ENCODE peak calls at places on chromosome 17, in ten cellular contexts. One of them, this sample, is unnamed.

GRCh38 chr17:35577826-35578194 is 561 bp downstream of the PEX12 start:
- DNase-seq in body of pancreas: no peak
- DNase-seq in PC-9: no peak
- DNase-seq in HFF-Myc: no peak
- DNase-seq in GM12865: peak
- DNase-seq in tibial nerve: no peak
- DNase-seq in epithelial cell of esophagus: no peak
- DNase-seq in CD8-positive, alpha-beta T cell: no peak
- DNase-seq in A549: no peak
- DNase-seq in endothelial cell of umbilical vein: no peak
- DNase-seq in this sample: no peak

GRCh38 chr17:80619535-80620235 is 75.0 kb downstream of the RPTOR start:
- DNase-seq in CD8-positive, alpha-beta T cell: no peak
- DNase-seq in PC-9: peak
- DNase-seq in endothelial cell of umbilical vein: no peak
- DNase-seq in A549: peak
- DNase-seq in GM12865: no peak
- DNase-seq in tibial nerve: no peak
- DNase-seq in HFF-Myc: no peak
- DNase-seq in body of pancreas: no peak
- DNase-seq in epithelial cell of esophagus: peak
- DNase-seq in this sample: no peak

GRCh38 chr17:82810644-82811430 is 29.0 kb downstream of the ZNF750 start:
- DNase-seq in PC-9: no peak
- DNase-seq in tibial nerve: no peak
- DNase-seq in GM12865: no peak
- DNase-seq in epithelial cell of esophagus: no peak
- DNase-seq in endothelial cell of umbilical vein: peak
- DNase-seq in CD8-positive, alpha-beta T cell: no peak
- DNase-seq in body of pancreas: no peak
- DNase-seq in A549: no peak
- DNase-seq in HFF-Myc: no peak
- DNase-seq in this sample: no peak

GRCh38 chr17:50312311-50312710 is 33.6 kb upstream of the XYLT2 start:
- DNase-seq in PC-9: no peak
- DNase-seq in endothelial cell of umbilical vein: no peak
- DNase-seq in CD8-positive, alpha-beta T cell: no peak
- DNase-seq in HFF-Myc: no peak
- DNase-seq in tibial nerve: peak
- DNase-seq in epithelial cell of esophagus: peak
- DNase-seq in GM12865: no peak
- DNase-seq in A549: no peak
- DNase-seq in body of pancreas: no peak
- DNase-seq in this sample: no peak

GRCh38 chr17:50598487-50598886 is 36.2 kb upstream of the ABCC3 start:
- DNase-seq in CD8-positive, alpha-beta T cell: no peak
- DNase-seq in GM12865: peak
- DNase-seq in epithelial cell of esophagus: no peak
- DNase-seq in endothelial cell of umbilical vein: no peak
- DNase-seq in A549: no peak
- DNase-seq in HFF-Myc: no peak
- DNase-seq in body of pancreas: no peak
- DNase-seq in tibial nerve: no peak
- DNase-seq in PC-9: no peak
- DNase-seq in this sample: no peak

GRCh38 chr17:67211742-67212141 is 33.3 kb downstream of the HELZ start:
- DNase-seq in CD8-positive, alpha-beta T cell: no peak
- DNase-seq in tibial nerve: no peak
- DNase-seq in endothelial cell of umbilical vein: no peak
- DNase-seq in PC-9: no peak
- DNase-seq in A549: no peak
- DNase-seq in body of pancreas: no peak
- DNase-seq in HFF-Myc: no peak
- DNase-seq in GM12865: no peak
- DNase-seq in epithelial cell of esophagus: peak
- DNase-seq in this sample: no peak

GRCh38 chr17:48488548-48489106 is 42.2 kb downstream of the HOXB1 start:
- DNase-seq in epithelial cell of esophagus: no peak
- DNase-seq in GM12865: no peak
- DNase-seq in tibial nerve: no peak
- DNase-seq in body of pancreas: no peak
- DNase-seq in CD8-positive, alpha-beta T cell: no peak
- DNase-seq in A549: no peak
- DNase-seq in HFF-Myc: no peak
- DNase-seq in endothelial cell of umbilical vein: no peak
- DNase-seq in PC-9: no peak
- DNase-seq in this sample: no peak

GRCh38 chr17:2893422-2893914 is 97.2 kb downstream of the RAP1GAP2 start:
- DNase-seq in tibial nerve: no peak
- DNase-seq in epithelial cell of esophagus: peak
- DNase-seq in endothelial cell of umbilical vein: no peak
- DNase-seq in HFF-Myc: no peak
- DNase-seq in body of pancreas: peak
- DNase-seq in PC-9: peak
- DNase-seq in CD8-positive, alpha-beta T cell: no peak
- DNase-seq in A549: no peak
- DNase-seq in GM12865: no peak
- DNase-seq in this sample: no peak

GRCh38 chr17:81556175-81556691 is 4.1 kb upstream of the FAAP100 start:
- DNase-seq in endothelial cell of umbilical vein: no peak
- DNase-seq in A549: no peak
- DNase-seq in tibial nerve: no peak
- DNase-seq in GM12865: no peak
- DNase-seq in HFF-Myc: no peak
- DNase-seq in CD8-positive, alpha-beta T cell: no peak
- DNase-seq in PC-9: no peak
- DNase-seq in epithelial cell of esophagus: no peak
- DNase-seq in body of pancreas: no peak
- DNase-seq in this sample: no peak

GRCh38 chr17:22435231-22435974 is 743.1 kb downstream of the KCNJ18 start:
- DNase-seq in tibial nerve: no peak
- DNase-seq in epithelial cell of esophagus: no peak
- DNase-seq in CD8-positive, alpha-beta T cell: no peak
- DNase-seq in A549: no peak
- DNase-seq in endothelial cell of umbilical vein: no peak
- DNase-seq in HFF-Myc: no peak
- DNase-seq in PC-9: no peak
- DNase-seq in GM12865: no peak
- DNase-seq in body of pancreas: no peak
- DNase-seq in this sample: peak

GRCh38 chr17:17853811-17854527 is 17.2 kb upstream of the SREBF1 start:
- DNase-seq in CD8-positive, alpha-beta T cell: no peak
- DNase-seq in tibial nerve: no peak
- DNase-seq in A549: no peak
- DNase-seq in HFF-Myc: no peak
- DNase-seq in body of pancreas: no peak
- DNase-seq in GM12865: peak
- DNase-seq in PC-9: no peak
- DNase-seq in endothelial cell of umbilical vein: no peak
- DNase-seq in epithelial cell of esophagus: peak
- DNase-seq in this sample: no peak

GRCh38 chr17:3571043-3571900 is 13.7 kb upstream of the TRPV3 start:
- DNase-seq in HFF-Myc: no peak
- DNase-seq in body of pancreas: no peak
- DNase-seq in GM12865: no peak
- DNase-seq in PC-9: no peak
- DNase-seq in A549: no peak
- DNase-seq in endothelial cell of umbilical vein: no peak
- DNase-seq in tibial nerve: no peak
- DNase-seq in epithelial cell of esophagus: no peak
- DNase-seq in CD8-positive, alpha-beta T cell: no peak
- DNase-seq in this sample: no peak

GRCh38 chr17:77635176-77635575 is 323.3 kb upstream of the TNRC6C start:
- DNase-seq in body of pancreas: no peak
- DNase-seq in CD8-positive, alpha-beta T cell: no peak
- DNase-seq in HFF-Myc: no peak
- DNase-seq in GM12865: no peak
- DNase-seq in endothelial cell of umbilical vein: no peak
- DNase-seq in tibial nerve: no peak
- DNase-seq in PC-9: no peak
- DNase-seq in A549: no peak
- DNase-seq in epithelial cell of esophagus: no peak
- DNase-seq in this sample: no peak

GRCh38 chr17:77640242-77640641 is 318.3 kb upstream of the TNRC6C start:
- DNase-seq in CD8-positive, alpha-beta T cell: no peak
- DNase-seq in body of pancreas: no peak
- DNase-seq in endothelial cell of umbilical vein: no peak
- DNase-seq in HFF-Myc: no peak
- DNase-seq in tibial nerve: no peak
- DNase-seq in GM12865: no peak
- DNase-seq in PC-9: no peak
- DNase-seq in epithelial cell of esophagus: no peak
- DNase-seq in A549: no peak
- DNase-seq in this sample: no peak

GRCh38 chr17:77636835-77637806 is 321.4 kb upstream of the TNRC6C start:
- DNase-seq in tibial nerve: no peak
- DNase-seq in HFF-Myc: no peak
- DNase-seq in CD8-positive, alpha-beta T cell: no peak
- DNase-seq in body of pancreas: no peak
- DNase-seq in epithelial cell of esophagus: peak
- DNase-seq in A549: no peak
- DNase-seq in endothelial cell of umbilical vein: no peak
- DNase-seq in GM12865: no peak
- DNase-seq in PC-9: no peak
- DNase-seq in this sample: no peak

GRCh38 chr17:77638229-77638628 is 320.3 kb upstream of the TNRC6C start:
- DNase-seq in CD8-positive, alpha-beta T cell: no peak
- DNase-seq in tibial nerve: no peak
- DNase-seq in endothelial cell of umbilical vein: no peak
- DNase-seq in body of pancreas: no peak
- DNase-seq in A549: no peak
- DNase-seq in HFF-Myc: no peak
- DNase-seq in PC-9: no peak
- DNase-seq in GM12865: no peak
- DNase-seq in epithelial cell of esophagus: no peak
- DNase-seq in this sample: no peak

DNA sequence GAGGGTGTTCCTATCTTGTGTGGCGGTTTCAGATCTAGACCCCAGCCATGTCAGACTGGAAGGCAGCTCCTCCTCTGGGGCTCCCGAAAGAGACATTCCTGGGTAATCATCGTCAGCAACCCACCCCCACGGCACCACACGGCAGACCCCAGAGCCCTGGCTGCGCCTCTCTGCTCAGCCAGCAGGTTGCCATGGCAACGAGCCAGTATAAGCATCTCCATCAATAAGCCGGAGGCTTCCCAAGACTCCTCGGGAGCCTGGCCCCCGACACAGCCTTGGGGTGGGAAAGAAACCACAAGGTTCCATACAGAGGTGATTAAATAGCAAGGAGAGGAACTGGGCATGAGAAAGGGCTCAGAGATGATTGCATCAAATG is 320.7 kb upstream of the TNRC6C start:
- DNase-seq in epithelial cell of esophagus: no peak
- DNase-seq in body of pancreas: no peak
- DNase-seq in GM12865: no peak
- DNase-seq in PC-9: no peak
- DNase-seq in A549: no peak
- DNase-seq in endothelial cell of umbilical vein: no peak
- DNase-seq in HFF-Myc: no peak
- DNase-seq in tibial nerve: no peak
- DNase-seq in CD8-positive, alpha-beta T cell: no peak
- DNase-seq in this sample: no peak
- TF ChIP-seq CTCF in epithelial cell of esophagus: no peak
- TF ChIP-seq CTCF in body of pancreas: no peak
- TF ChIP-seq CTCF in GM12865: no peak
- TF ChIP-seq CTCF in PC-9: no peak
- TF ChIP-seq CTCF in A549: no peak
- TF ChIP-seq CTCF in endothelial cell of umbilical vein: no peak
- TF ChIP-seq CTCF in HFF-Myc: no peak
- TF ChIP-seq CTCF in tibial nerve: no peak
- TF ChIP-seq CTCF in CD8-positive, alpha-beta T cell: no peak
- TF ChIP-seq CTCF in this sample: no peak

GRCh38 chr17:47316316-47316715 is 7.4 kb upstream of the EFCAB13 start:
- DNase-seq in CD8-positive, alpha-beta T cell: no peak
- DNase-seq in PC-9: no peak
- DNase-seq in tibial nerve: no peak
- DNase-seq in A549: no peak
- DNase-seq in body of pancreas: no peak
- DNase-seq in epithelial cell of esophagus: peak
- DNase-seq in HFF-Myc: no peak
- DNase-seq in GM12865: no peak
- DNase-seq in endothelial cell of umbilical vein: peak
- DNase-seq in this sample: no peak
- H3K4me3 ChIP-seq in CD8-positive, alpha-beta T cell: no peak
- H3K4me3 ChIP-seq in PC-9: no peak
- H3K4me3 ChIP-seq in tibial nerve: no peak
- H3K4me3 ChIP-seq in A549: no peak
- H3K4me3 ChIP-seq in body of pancreas: no peak
- H3K4me3 ChIP-seq in epithelial cell of esophagus: no peak
- H3K4me3 ChIP-seq in HFF-Myc: no peak
- H3K4me3 ChIP-seq in GM12865: no peak
- H3K4me3 ChIP-seq in endothelial cell of umbilical vein: no peak
- H3K4me3 ChIP-seq in this sample: no peak

GRCh38 chr17:61463068-61463980 is 11.1 kb downstream of the TBX4 start:
- DNase-seq in epithelial cell of esophagus: no peak
- DNase-seq in endothelial cell of umbilical vein: no peak
- DNase-seq in tibial nerve: no peak
- DNase-seq in CD8-positive, alpha-beta T cell: no peak
- DNase-seq in A549: no peak
- DNase-seq in PC-9: no peak
- DNase-seq in HFF-Myc: no peak
- DNase-seq in body of pancreas: no peak
- DNase-seq in GM12865: no peak
- DNase-seq in this sample: no peak
- TF ChIP-seq CTCF in epithelial cell of esophagus: no peak
- TF ChIP-seq CTCF in endothelial cell of umbilical vein: no peak
- TF ChIP-seq CTCF in tibial nerve: no peak
- TF ChIP-seq CTCF in CD8-positive, alpha-beta T cell: no peak
- TF ChIP-seq CTCF in A549: no peak
- TF ChIP-seq CTCF in PC-9: no peak
- TF ChIP-seq CTCF in HFF-Myc: peak
- TF ChIP-seq CTCF in body of pancreas: no peak
- TF ChIP-seq CTCF in GM12865: no peak
- TF ChIP-seq CTCF in this sample: no peak

DNA sequence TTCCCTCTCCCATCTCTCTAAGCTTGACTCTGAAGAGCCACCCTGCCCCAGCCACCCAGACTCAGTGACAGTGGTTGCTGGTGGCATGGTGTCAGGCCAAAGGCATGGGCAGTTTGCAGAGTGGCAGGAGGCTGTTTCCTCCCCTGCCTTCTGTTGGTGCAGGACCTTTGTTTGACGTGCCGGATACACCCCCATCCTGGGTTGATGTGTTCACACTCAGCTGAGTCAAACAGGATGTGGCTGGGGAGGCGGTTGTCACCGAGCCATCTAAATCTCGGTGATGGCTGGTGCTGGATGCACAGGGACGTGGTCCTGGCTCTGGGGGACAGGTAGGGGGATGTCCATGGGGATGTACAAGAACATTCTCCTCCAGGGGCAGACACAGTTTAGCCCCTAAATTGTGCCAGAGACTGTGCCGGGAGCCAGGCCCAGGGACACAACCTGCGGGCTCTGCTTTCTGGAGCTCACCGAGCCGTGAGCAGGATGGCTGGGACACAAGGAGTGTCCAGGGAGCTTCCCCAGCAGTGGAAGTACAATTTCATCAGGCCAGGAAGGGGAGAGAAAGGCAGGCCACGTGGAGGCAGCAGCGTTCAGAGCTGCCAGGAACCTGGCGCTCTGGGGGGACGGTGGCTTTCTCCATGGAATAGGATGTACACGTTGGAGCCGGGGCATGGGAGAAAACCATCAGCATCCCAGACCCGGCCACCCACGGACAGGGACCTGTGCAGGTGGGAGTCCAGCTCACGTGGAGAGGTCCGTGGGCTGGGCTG is 264.2 kb downstream of the SEC14L1 start:
- DNase-seq in A549: no peak
- DNase-seq in GM12865: peak
- DNase-seq in PC-9: no peak
- DNase-seq in endothelial cell of umbilical vein: peak
- DNase-seq in body of pancreas: peak
- DNase-seq in HFF-Myc: no peak
- DNase-seq in tibial nerve: no peak
- DNase-seq in CD8-positive, alpha-beta T cell: peak
- DNase-seq in epithelial cell of esophagus: peak
- DNase-seq in this sample: no peak
- H3K4me3 ChIP-seq in A549: no peak
- H3K4me3 ChIP-seq in GM12865: peak
- H3K4me3 ChIP-seq in PC-9: no peak
- H3K4me3 ChIP-seq in endothelial cell of umbilical vein: no peak
- H3K4me3 ChIP-seq in body of pancreas: no peak
- H3K4me3 ChIP-seq in HFF-Myc: no peak
- H3K4me3 ChIP-seq in tibial nerve: peak
- H3K4me3 ChIP-seq in CD8-positive, alpha-beta T cell: peak
- H3K4me3 ChIP-seq in epithelial cell of esophagus: no peak
- H3K4me3 ChIP-seq in this sample: no peak